ENCODE peak calls at places on chromosomes 11 and 22, in ten cellular contexts. O is activated CD4-positive, alpha-beta T cell treated with anti-CD3 and anti-CD28 coated beads for 36 hours; J is omental fat pad; S is RCC 7860; D is PC-3; H is A549; G is nephron progenitor cell; L is stimulated activated naive CD8-positive, alpha-beta T cell treated with anti-CD3 and anti-CD28 coated beads, Interleukin-15, amount 100 ng/mL, for 72 hours; C is NCI-H526; E is osteocyte. A is an unnamed sample.

GRCh38 chr11:119375629-119376196 is 5.8 kb downstream of the USP2 start:
- DNase-seq in O (no peak), J (no peak), S (no peak), D (no peak), H (no peak), G (no peak), L (no peak), C (peak), E (no peak), A (peak)

GRCh38 chr11:35491231-35491871 is 34.1 kb downstream of the PAMR1 start:
- DNase-seq in O (no peak), J (no peak), S (peak), D (peak), H (peak), G (no peak), L (no peak), C (no peak), E (no peak), A (no peak)

GRCh38 chr22:25219948-25220442 is 556 bp downstream of the CRYBB2 start:
- DNase-seq in O (no peak), J (no peak), S (no peak), D (peak), H (no peak), G (no peak), L (no peak), C (no peak), E (no peak), A (no peak)

GRCh38 chr11:111137846-111138245 is 107.7 kb upstream of the POU2AF2 start:
- DNase-seq in O (no peak), J (no peak), S (no peak), D (no peak), H (no peak), G (no peak), L (no peak), C (no peak), E (no peak), A (no peak)

GRCh38 chr22:19843107-19843856 is 11.4 kb downstream of the GNB1L start:
- DNase-seq in O (no peak), J (no peak), S (no peak), D (no peak), H (no peak), G (no peak), L (no peak), C (no peak), E (no peak), A (no peak)

GRCh38 chr11:79062814-79063762 is 377.7 kb downstream of the TENM4 start:
- DNase-seq in O (no peak), J (no peak), S (peak), D (peak), H (peak), G (peak), L (no peak), C (peak), E (no peak), A (no peak)

GRCh38 chr11:57085604-57086003 is 96.1 kb upstream of the LRRC55 start:
- DNase-seq in O (no peak), J (no peak), S (no peak), D (peak), H (peak), G (no peak), L (no peak), C (no peak), E (no peak), A (no peak)

GRCh38 chr22:39471421-39472141 is 14.8 kb downstream of the MGAT3 start:
- DNase-seq in O (peak), J (no peak), S (peak), D (no peak), H (no peak), G (no peak), L (peak), C (no peak), E (no peak), A (no peak)

GRCh38 chr22:19226428-19226827 is 47.9 kb upstream of the SLC25A1 start:
- DNase-seq in O (no peak), J (no peak), S (no peak), D (no peak), H (no peak), G (no peak), L (no peak), C (no peak), E (no peak), A (no peak)